ENCODE peak calls at places on chromosomes 3 and 15, in five cellular contexts. One of them, this sample, is unnamed.

GRCh38 chr3:189981668-189982067 is 139.0 kb downstream of the P3H2 start:
- DNase-seq in adrenal gland: peak; percentile 58
- DNase-seq in IMR-90: peak; percentile 89
- DNase-seq in breast epithelium: no peak
- DNase-seq in endothelial cell of umbilical vein: peak; percentile 42
- DNase-seq in this sample: peak; percentile 69

GRCh38 chr3:8755564-8756237 is 13.7 kb downstream of the OXTR start:
- DNase-seq in adrenal gland: no peak
- DNase-seq in IMR-90: no peak
- DNase-seq in breast epithelium: no peak
- DNase-seq in endothelial cell of umbilical vein: no peak
- DNase-seq in this sample: no peak

GRCh38 chr3:149536429-149536828 is 61.9 kb downstream of the TM4SF4 start:
- DNase-seq in adrenal gland: peak; percentile 82
- DNase-seq in IMR-90: no peak
- DNase-seq in breast epithelium: peak; percentile 53
- DNase-seq in endothelial cell of umbilical vein: no peak
- DNase-seq in this sample: peak; percentile 77

GRCh38 chr3:19898725-19899124 is 35.3 kb downstream of the EFHB start:
- DNase-seq in adrenal gland: no peak
- DNase-seq in IMR-90: peak; percentile 8
- DNase-seq in breast epithelium: no peak
- DNase-seq in endothelial cell of umbilical vein: peak; percentile 16
- DNase-seq in this sample: no peak

GRCh38 chr3:178456942-178457341 is 79.3 kb upstream of the KCNMB2 start:
- DNase-seq in adrenal gland: no peak
- DNase-seq in IMR-90: no peak
- DNase-seq in breast epithelium: no peak
- DNase-seq in endothelial cell of umbilical vein: no peak
- DNase-seq in this sample: no peak

GRCh38 chr3:195441476-195441970 is 1.3 kb downstream of the ACAP2 start:
- DNase-seq in adrenal gland: no peak
- DNase-seq in IMR-90: peak; percentile 11
- DNase-seq in breast epithelium: no peak
- DNase-seq in endothelial cell of umbilical vein: peak; percentile 34
- DNase-seq in this sample: no peak

GRCh38 chr15:72994778-72995177 is 57.5 kb upstream of the NEO1 start:
- DNase-seq in adrenal gland: no peak
- DNase-seq in IMR-90: no peak
- DNase-seq in breast epithelium: no peak
- DNase-seq in endothelial cell of umbilical vein: no peak
- DNase-seq in this sample: no peak

GRCh38 chr3:162769559-162769958 is 1273.0 kb downstream of the OTOL1 start:
- DNase-seq in adrenal gland: no peak
- DNase-seq in IMR-90: peak; percentile 18
- DNase-seq in breast epithelium: no peak
- DNase-seq in endothelial cell of umbilical vein: no peak
- DNase-seq in this sample: no peak

GRCh38 chr3:193132923-193133463 is 108.0 kb upstream of the PLAAT1 start:
- DNase-seq in adrenal gland: no peak
- DNase-seq in IMR-90: no peak
- DNase-seq in breast epithelium: no peak
- DNase-seq in endothelial cell of umbilical vein: peak; percentile 4
- DNase-seq in this sample: no peak

GRCh38 chr3:48655586-48655985 is 7.1 kb downstream of the CELSR3 start:
- DNase-seq in adrenal gland: no peak
- DNase-seq in IMR-90: no peak
- DNase-seq in breast epithelium: no peak
- DNase-seq in endothelial cell of umbilical vein: no peak
- DNase-seq in this sample: no peak

GRCh38 chr3:49536875-49537533 is 17.3 kb upstream of the BSN start:
- DNase-seq in adrenal gland: no peak
- DNase-seq in IMR-90: no peak
- DNase-seq in breast epithelium: no peak
- DNase-seq in endothelial cell of umbilical vein: no peak
- DNase-seq in this sample: no peak

GRCh38 chr15:71807125-71807629 is 3.2 kb upstream of the NR2E3 start:
- DNase-seq in adrenal gland: no peak
- DNase-seq in IMR-90: no peak
- DNase-seq in breast epithelium: no peak
- DNase-seq in endothelial cell of umbilical vein: no peak
- DNase-seq in this sample: no peak

GRCh38 chr3:99542771-99543518 is 95.4 kb upstream of the COL8A1 start:
- DNase-seq in adrenal gland: no peak
- DNase-seq in IMR-90: no peak
- DNase-seq in breast epithelium: no peak
- DNase-seq in endothelial cell of umbilical vein: peak; percentile 68
- DNase-seq in this sample: no peak

GRCh38 chr3:181872887-181873286 is 161.2 kb downstream of the SOX2 start:
- DNase-seq in adrenal gland: no peak
- DNase-seq in IMR-90: no peak
- DNase-seq in breast epithelium: no peak
- DNase-seq in endothelial cell of umbilical vein: no peak
- DNase-seq in this sample: no peak

GRCh38 chr3:56930706-56931105 is 129.0 kb upstream of the ARHGEF3 start:
- DNase-seq in adrenal gland: no peak
- DNase-seq in IMR-90: no peak
- DNase-seq in breast epithelium: no peak
- DNase-seq in endothelial cell of umbilical vein: peak; percentile 38
- DNase-seq in this sample: no peak

GRCh38 chr15:89787946-89788345 is 11.8 kb downstream of the MESP2 start:
- DNase-seq in adrenal gland: no peak
- DNase-seq in IMR-90: no peak
- DNase-seq in breast epithelium: no peak
- DNase-seq in endothelial cell of umbilical vein: no peak
- DNase-seq in this sample: no peak

GRCh38 chr3:126634803-126635202 is 20.1 kb downstream of the TXNRD3 start:
- DNase-seq in adrenal gland: no peak
- DNase-seq in IMR-90: no peak
- DNase-seq in breast epithelium: no peak
- DNase-seq in endothelial cell of umbilical vein: no peak
- DNase-seq in this sample: no peak

GRCh38 chr15:82572986-82573385 is 32.7 kb upstream of the RPS17 start:
- DNase-seq in adrenal gland: no peak
- DNase-seq in IMR-90: no peak
- DNase-seq in breast epithelium: no peak
- DNase-seq in endothelial cell of umbilical vein: no peak
- DNase-seq in this sample: no peak

GRCh38 chr3:17638351-17638750 is 104.1 kb downstream of the TBC1D5 start:
- DNase-seq in adrenal gland: no peak
- DNase-seq in IMR-90: peak; percentile 30
- DNase-seq in breast epithelium: no peak
- DNase-seq in endothelial cell of umbilical vein: no peak
- DNase-seq in this sample: no peak

GRCh38 chr15:31396881-31397560 is 70.4 kb downstream of the KLF13 start:
- DNase-seq in adrenal gland: peak; percentile 76
- DNase-seq in IMR-90: peak; percentile 26
- DNase-seq in breast epithelium: peak; percentile 80
- DNase-seq in endothelial cell of umbilical vein: peak; percentile 67
- DNase-seq in this sample: peak; percentile 93

GRCh38 chr3:65729553-65729952 is 309.2 kb downstream of the MAGI1 start:
- DNase-seq in adrenal gland: peak; percentile 48
- DNase-seq in IMR-90: peak; percentile 84
- DNase-seq in breast epithelium: no peak
- DNase-seq in endothelial cell of umbilical vein: peak; percentile 77
- DNase-seq in this sample: peak; percentile 51

GRCh38 chr3:165507576-165507975 is 311.4 kb upstream of the SLITRK3 start:
- DNase-seq in adrenal gland: no peak
- DNase-seq in IMR-90: no peak
- DNase-seq in breast epithelium: no peak
- DNase-seq in endothelial cell of umbilical vein: no peak
- DNase-seq in this sample: no peak

GRCh38 chr15:69328739-69329138 is 30.0 kb downstream of the PAQR5 start:
- DNase-seq in adrenal gland: no peak
- DNase-seq in IMR-90: no peak
- DNase-seq in breast epithelium: no peak
- DNase-seq in endothelial cell of umbilical vein: no peak
- DNase-seq in this sample: peak; percentile 17

GRCh38 chr15:68559342-68560310 is 19.2 kb upstream of the CORO2B start:
- DNase-seq in adrenal gland: peak; percentile 67
- DNase-seq in IMR-90: peak; percentile 70
- DNase-seq in breast epithelium: peak; percentile 75
- DNase-seq in endothelial cell of umbilical vein: peak; percentile 78
- DNase-seq in this sample: peak; percentile 70

GRCh38 chr15:61530769-61531168 is 301.7 kb upstream of the RORA start:
- DNase-seq in adrenal gland: no peak
- DNase-seq in IMR-90: no peak
- DNase-seq in breast epithelium: no peak
- DNase-seq in endothelial cell of umbilical vein: peak; percentile 3
- DNase-seq in this sample: no peak

GRCh38 chr15:90482124-90483011 is 47.4 kb upstream of the CRTC3 start:
- DNase-seq in adrenal gland: peak; percentile 32
- DNase-seq in IMR-90: peak; percentile 66
- DNase-seq in breast epithelium: no peak
- DNase-seq in endothelial cell of umbilical vein: peak; percentile 78
- DNase-seq in this sample: peak; percentile 67

GRCh38 chr3:23888617-23889228 is 28.1 kb downstream of the NKIRAS1 start:
- DNase-seq in adrenal gland: no peak
- DNase-seq in IMR-90: peak; percentile 64
- DNase-seq in breast epithelium: no peak
- DNase-seq in endothelial cell of umbilical vein: peak; percentile 79
- DNase-seq in this sample: no peak

GRCh38 chr3:13872451-13872850 is 7.4 kb downstream of the WNT7A start:
- DNase-seq in adrenal gland: no peak
- DNase-seq in IMR-90: no peak
- DNase-seq in breast epithelium: no peak
- DNase-seq in endothelial cell of umbilical vein: no peak
- DNase-seq in this sample: no peak

GRCh38 chr3:13868844-13869724 is 10.8 kb downstream of the WNT7A start:
- DNase-seq in adrenal gland: no peak
- DNase-seq in IMR-90: no peak
- DNase-seq in breast epithelium: no peak
- DNase-seq in endothelial cell of umbilical vein: no peak
- DNase-seq in this sample: no peak

GRCh38 chr3:13869944-13870343 is 9.9 kb downstream of the WNT7A start:
- DNase-seq in adrenal gland: no peak
- DNase-seq in IMR-90: no peak
- DNase-seq in breast epithelium: no peak
- DNase-seq in endothelial cell of umbilical vein: no peak
- DNase-seq in this sample: no peak

GRCh38 chr3:13871791-13872190 is 8.1 kb downstream of the WNT7A start:
- DNase-seq in adrenal gland: no peak
- DNase-seq in IMR-90: no peak
- DNase-seq in breast epithelium: no peak
- DNase-seq in endothelial cell of umbilical vein: no peak
- DNase-seq in this sample: no peak

DNA sequence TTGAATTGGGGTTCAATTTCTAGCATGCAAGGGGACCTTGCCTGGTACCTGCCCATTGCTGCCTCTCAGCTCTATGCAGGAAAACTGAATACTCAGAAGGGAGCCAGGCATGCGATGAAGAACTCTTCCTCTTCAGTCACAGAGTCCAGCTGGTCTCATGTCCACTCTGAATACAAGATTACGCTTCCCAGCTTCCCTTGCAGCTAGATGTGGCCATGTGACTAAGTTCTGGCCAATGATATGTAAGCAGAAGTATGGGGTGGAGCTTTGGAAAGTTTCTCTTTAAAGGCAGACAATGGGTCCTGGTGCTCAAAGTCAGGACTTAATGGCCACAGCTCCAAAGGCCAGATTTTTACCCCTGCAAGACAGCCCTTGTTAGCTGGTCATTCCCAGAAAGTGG is 9.0 kb downstream of the WNT7A start:
- DNase-seq in adrenal gland: no peak
- DNase-seq in IMR-90: no peak
- DNase-seq in breast epithelium: no peak
- DNase-seq in endothelial cell of umbilical vein: no peak
- DNase-seq in this sample: no peak
- H3K36me3 ChIP-seq in adrenal gland: no peaks in the 10 kb centered on the region
- H3K36me3 ChIP-seq in IMR-90: no peaks in the 10 kb centered on the region
- H3K36me3 ChIP-seq in breast epithelium: no peaks in the 10 kb centered on the region
- H3K36me3 ChIP-seq in endothelial cell of umbilical vein: no peaks in the 10 kb centered on the region
- H3K36me3 ChIP-seq in this sample: no peaks in the 10 kb centered on the region

DNA sequence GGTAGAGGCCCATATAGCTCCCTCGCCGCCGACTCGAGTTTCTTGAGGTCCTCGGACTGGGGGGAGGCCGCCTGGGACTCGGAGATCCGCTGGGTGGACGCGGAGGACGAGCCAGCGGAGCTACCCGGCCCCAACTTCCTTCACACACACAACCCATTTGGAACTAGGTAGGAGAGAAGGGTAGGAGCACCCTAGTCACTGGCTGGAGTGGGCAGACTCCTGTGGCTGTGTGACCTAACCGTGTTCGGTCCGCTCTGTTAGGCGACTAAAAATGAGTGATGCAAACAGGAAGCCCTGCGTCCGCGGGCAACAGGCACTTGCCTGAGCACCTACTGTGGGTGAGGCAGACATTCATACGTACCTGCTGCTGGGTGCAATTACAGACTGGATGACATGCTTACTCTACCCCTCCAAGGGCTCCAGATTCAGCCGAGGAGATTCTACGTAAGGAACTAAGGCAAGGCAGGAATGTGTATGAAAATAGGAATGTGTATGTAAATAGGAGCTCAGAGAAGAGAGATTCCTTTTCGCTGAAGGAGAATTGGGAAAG is 4.6 kb upstream of the SIN3A start:
- DNase-seq in adrenal gland: peak; percentile 61
- DNase-seq in IMR-90: peak; percentile 68
- DNase-seq in breast epithelium: no peak
- DNase-seq in endothelial cell of umbilical vein: peak; percentile 63
- DNase-seq in this sample: peak; percentile 55
- TF ChIP-seq POLR2A in adrenal gland: peak; percentile 57
- TF ChIP-seq POLR2A in IMR-90: peak; percentile 42
- TF ChIP-seq POLR2A in breast epithelium: no peak
- TF ChIP-seq POLR2A in endothelial cell of umbilical vein: no peak
- TF ChIP-seq POLR2A in this sample: peak; percentile 23

GRCh38 chr3:63936929-63937328 is 24.7 kb upstream of the SCAANT1 start:
- DNase-seq in adrenal gland: no peak
- DNase-seq in IMR-90: no peak
- DNase-seq in breast epithelium: no peak
- DNase-seq in endothelial cell of umbilical vein: no peak
- DNase-seq in this sample: no peak

GRCh38 chr3:63934041-63934440 is 21.9 kb upstream of the SCAANT1 start:
- DNase-seq in adrenal gland: peak; percentile 42
- DNase-seq in IMR-90: no peak
- DNase-seq in breast epithelium: no peak
- DNase-seq in endothelial cell of umbilical vein: no peak
- DNase-seq in this sample: no peak

GRCh38 chr3:63932509-63933212 is 20.5 kb upstream of the SCAANT1 start:
- DNase-seq in adrenal gland: no peak
- DNase-seq in IMR-90: no peak
- DNase-seq in breast epithelium: no peak
- DNase-seq in endothelial cell of umbilical vein: no peak
- DNase-seq in this sample: no peak

GRCh38 chr3:63933459-63933858 is 21.3 kb upstream of the SCAANT1 start:
- DNase-seq in adrenal gland: no peak
- DNase-seq in IMR-90: no peak
- DNase-seq in breast epithelium: no peak
- DNase-seq in endothelial cell of umbilical vein: no peak
- DNase-seq in this sample: no peak

GRCh38 chr3:63934484-63934883 is 22.3 kb upstream of the SCAANT1 start:
- DNase-seq in adrenal gland: no peak
- DNase-seq in IMR-90: no peak
- DNase-seq in breast epithelium: no peak
- DNase-seq in endothelial cell of umbilical vein: no peak
- DNase-seq in this sample: no peak
- H3K4me3 ChIP-seq in adrenal gland: no peak overlapping the region
- H3K4me3 ChIP-seq in IMR-90: no peak overlapping the region
- H3K4me3 ChIP-seq in breast epithelium: no peak overlapping the region
- H3K4me3 ChIP-seq in endothelial cell of umbilical vein: no peak overlapping the region
- H3K4me3 ChIP-seq in this sample: no peak overlapping the region

GRCh38 chr3:129282727-129283327 is 4.2 kb downstream of the HMCES start:
- DNase-seq in adrenal gland: peak; percentile 49
- DNase-seq in IMR-90: peak; percentile 47
- DNase-seq in breast epithelium: no peak
- DNase-seq in endothelial cell of umbilical vein: no peak
- DNase-seq in this sample: no peak
- H3K36me3 ChIP-seq in adrenal gland: no peaks in the 10 kb centered on the region
- H3K36me3 ChIP-seq in IMR-90: peaks cover 5% of the 10 kb centered on the region
- H3K36me3 ChIP-seq in breast epithelium: no peaks in the 10 kb centered on the region
- H3K36me3 ChIP-seq in endothelial cell of umbilical vein: no peaks in the 10 kb centered on the region
- H3K36me3 ChIP-seq in this sample: no peaks in the 10 kb centered on the region

This sample was measured in body of pancreas.